ENCODE peak calls at places on chromosomes 6 and 20, in six cellular contexts. J is Panc1, L is tibial nerve, U is IMR-90, S is K562, Z is endodermal cell. O is an unnamed sample.

GRCh38 chr6:32092760-32093497 is 16.2 kb downstream of the TNXB start:
- DNase-seq in J (no peak), L (no peak), U (peak), S (no peak), Z (no peak), O (peak)

GRCh38 chr20:47544240-47544639 is 42.6 kb downstream of the NCOA3 start:
- DNase-seq in J (no peak), L (peak), U (peak), S (no peak), Z (no peak), O (peak)

GRCh38 chr6:116060572-116061283 is at the start of gene FRK:
- DNase-seq in J (no peak), L (no peak), U (peak), S (no peak), Z (no peak), O (peak)

GRCh38 chr20:11204926-11205768 is 531.3 kb upstream of the JAG1 start:
- DNase-seq in J (peak), L (peak), U (peak), S (no peak), Z (peak), O (peak)

GRCh38 chr6:38436726-38437465 is 202.8 kb downstream of the BTBD9 start:
- DNase-seq in J (peak), L (no peak), U (peak), S (no peak), Z (no peak), O (peak)

GRCh38 chr6:120608826-120609225 is 725.5 kb downstream of the TBC1D32 start:
- DNase-seq in J (no peak), L (no peak), U (no peak), S (no peak), Z (no peak), O (no peak)

GRCh38 chr6:11975353-11975977 is 36.6 kb upstream of the HIVEP1 start:
- DNase-seq in J (no peak), L (peak), U (no peak), S (peak), Z (no peak), O (no peak)

GRCh38 chr6:219641-220198 is 72.6 kb upstream of the DUSP22 start:
- DNase-seq in J (no peak), L (peak), U (peak), S (peak), Z (peak), O (peak)

GRCh38 chr20:58755751-58756524 is 63.3 kb downstream of the NPEPL1 start:
- DNase-seq in J (no peak), L (no peak), U (no peak), S (no peak), Z (peak), O (peak)

GRCh38 chr6:3669916-3670315 is 81.6 kb downstream of the PXDC1 start:
- DNase-seq in J (no peak), L (no peak), U (no peak), S (peak), Z (no peak), O (no peak)

GRCh38 chr6:105651969-105652368 is 249.1 kb upstream of the PREP start:
- DNase-seq in J (no peak), L (no peak), U (no peak), S (no peak), Z (no peak), O (no peak)

GRCh38 chr6:163324326-163324927 is 90.1 kb upstream of the QKI start:
- DNase-seq in J (no peak), L (no peak), U (no peak), S (no peak), Z (no peak), O (no peak)

GRCh38 chr6:135163440-135163738 is 17.7 kb upstream of the MYB start:
- DNase-seq in J (no peak), L (no peak), U (no peak), S (no peak), Z (no peak), O (no peak)

GRCh38 chr6:125858427-125859320 is 67.9 kb downstream of the NCOA7 start:
- DNase-seq in J (peak), L (peak), U (peak), S (peak), Z (peak), O (peak)

GRCh38 chr6:132061381-132061780 is 110.2 kb upstream of the CCN2 start:
- DNase-seq in J (no peak), L (no peak), U (no peak), S (no peak), Z (no peak), O (no peak)

GRCh38 chr20:33005908-33006775 is 1.4 kb upstream of the BPIFB2 start:
- DNase-seq in J (no peak), L (no peak), U (no peak), S (no peak), Z (no peak), O (no peak)

GRCh38 chr6:87481936-87482335 is 9.2 kb downstream of the SLC35A1 start:
- DNase-seq in J (no peak), L (no peak), U (no peak), S (no peak), Z (no peak), O (no peak)

GRCh38 chr20:41387433-41387832 is 20.8 kb upstream of the EMILIN3 start:
- DNase-seq in J (no peak), L (no peak), U (no peak), S (no peak), Z (peak), O (no peak)

GRCh38 chr20:31943052-31943471 is 8.8 kb downstream of the PDRG1 start:
- DNase-seq in J (no peak), L (no peak), U (no peak), S (no peak), Z (no peak), O (peak)

GRCh38 chr6:27139753-27140522 is 107.6 kb upstream of the PRSS16 start:
- DNase-seq in J (no peak), L (no peak), U (peak), S (no peak), Z (peak), O (peak)

GRCh38 chr6:149909701-149910470 is 12.0 kb upstream of the RAET1E start:
- DNase-seq in J (no peak), L (no peak), U (no peak), S (no peak), Z (peak), O (no peak)

GRCh38 chr20:36308318-36308710 is 2.2 kb downstream of the DLGAP4 start:
- DNase-seq in J (no peak), L (no peak), U (no peak), S (no peak), Z (no peak), O (no peak)

GRCh38 chr6:401994-402640 is 10.6 kb downstream of the IRF4 start:
- DNase-seq in J (no peak), L (no peak), U (no peak), S (no peak), Z (no peak), O (no peak)

GRCh38 chr6:3281669-3282460 is 23.1 kb downstream of the PSMG4 start:
- DNase-seq in J (no peak), L (no peak), U (peak), S (no peak), Z (peak), O (peak)

GRCh38 chr6:15243994-15244604 is 1.8 kb upstream of the JARID2 start:
- DNase-seq in J (no peak), L (no peak), U (no peak), S (peak), Z (peak), O (no peak)

GRCh38 chr20:25233016-25233772 is 14.7 kb upstream of the PYGB start:
- DNase-seq in J (peak), L (peak), U (peak), S (no peak), Z (no peak), O (peak)

GRCh38 chr6:10643214-10643641 is 51.2 kb downstream of the C6orf52 start:
- DNase-seq in J (no peak), L (no peak), U (no peak), S (no peak), Z (no peak), O (no peak)

GRCh38 chr20:35146299-35146921 is 726 bp downstream of the EDEM2 start:
- DNase-seq in J (no peak), L (no peak), U (no peak), S (peak), Z (peak), O (no peak)

GRCh38 chr20:17650816-17651760 is 31.0 kb downstream of the RRBP1 start:
- DNase-seq in J (no peak), L (no peak), U (peak), S (no peak), Z (no peak), O (peak)

GRCh38 chr6:90835584-90836212 is 248.8 kb upstream of the MAP3K7 start:
- DNase-seq in J (no peak), L (no peak), U (no peak), S (no peak), Z (no peak), O (no peak)

GRCh38 chr6:170028629-170029345 is 262.1 kb downstream of the DLL1 start:
- DNase-seq in J (no peak), L (no peak), U (no peak), S (no peak), Z (peak), O (no peak)

GRCh38 chr20:59669451-59669850 is 65.1 kb downstream of the PHACTR3 start:
- DNase-seq in J (no peak), L (no peak), U (no peak), S (no peak), Z (no peak), O (no peak)

GRCh38 chr6:8085053-8085511 is 17.3 kb downstream of the EEF1E1 start:
- DNase-seq in J (no peak), L (peak), U (peak), S (no peak), Z (peak), O (peak)

GRCh38 chr6:44651604-44652003 is 264.1 kb downstream of the CDC5L start:
- DNase-seq in J (no peak), L (no peak), U (no peak), S (no peak), Z (peak), O (no peak)

GRCh38 chr6:98880486-98880885 is 46.1 kb downstream of the POU3F2 start:
- DNase-seq in J (no peak), L (no peak), U (no peak), S (no peak), Z (no peak), O (no peak)

GRCh38 chr20:57435498-57436222 is 44.5 kb downstream of the RBM38 start:
- DNase-seq in J (no peak), L (no peak), U (no peak), S (peak), Z (peak), O (no peak)

GRCh38 chr6:6557504-6557839 is 31.0 kb upstream of the LY86 start:
- DNase-seq in J (no peak), L (no peak), U (no peak), S (no peak), Z (no peak), O (no peak)

GRCh38 chr6:6560909-6561308 is 27.6 kb upstream of the LY86 start:
- DNase-seq in J (no peak), L (no peak), U (no peak), S (no peak), Z (no peak), O (no peak)

GRCh38 chr6:6557871-6558270 is 30.6 kb upstream of the LY86 start:
- DNase-seq in J (no peak), L (no peak), U (no peak), S (no peak), Z (no peak), O (no peak)

GRCh38 chr6:6556738-6557503 is 31.6 kb upstream of the LY86 start:
- DNase-seq in J (no peak), L (no peak), U (peak), S (peak), Z (peak), O (peak)

DNA sequence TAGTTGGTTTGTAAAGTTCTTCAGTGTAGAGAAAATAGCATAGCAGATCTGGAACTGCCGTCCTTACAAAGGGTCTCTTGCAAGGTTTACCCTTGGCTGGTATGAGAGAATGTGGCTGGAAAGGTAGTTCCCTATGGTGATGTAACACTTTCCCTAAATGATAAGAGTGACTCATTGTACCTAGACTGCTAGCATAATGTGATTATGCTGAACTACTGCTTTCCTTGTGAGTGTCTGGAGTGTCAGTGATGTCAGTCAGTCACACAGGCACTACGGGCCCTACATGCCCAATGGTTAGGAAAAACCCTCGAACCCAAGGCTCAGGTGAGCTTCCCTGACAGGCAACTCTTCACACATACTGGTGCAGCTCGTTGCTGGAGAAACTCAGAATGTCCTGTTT is 28.5 kb upstream of the LY86 start:
- DNase-seq in J (no peak), L (no peak), U (no peak), S (no peak), Z (no peak), O (no peak)
- H3K4me3 ChIP-seq in J (no peak), L (no peak), U (no peak), S (no peak), Z (no peak), O (no peak)

DNA sequence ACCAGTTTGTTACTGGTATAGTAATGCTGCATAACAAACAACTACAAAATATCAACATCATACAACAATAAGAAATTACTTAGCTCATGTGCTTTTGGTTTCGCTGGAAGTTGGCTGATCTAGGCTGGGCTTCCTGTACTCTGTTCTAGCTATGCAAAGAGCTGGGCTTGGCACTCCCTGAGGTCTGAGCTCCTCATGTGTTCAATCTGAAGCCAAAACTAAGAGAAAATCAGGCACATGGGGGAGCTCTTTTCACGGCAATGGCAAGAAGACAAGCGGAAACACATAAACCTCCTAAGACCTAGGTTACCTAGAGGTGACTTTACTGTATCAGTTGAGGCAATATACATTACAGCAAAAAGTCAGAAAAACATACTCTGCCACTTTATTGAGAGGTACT is 574.2 kb downstream of the KHDRBS2 start:
- DNase-seq in J (no peak), L (no peak), U (no peak), S (no peak), Z (peak), O (no peak)
- TF ChIP-seq CTCF in J (peak), L (no peak), U (no peak), S (no peak), Z (peak), O (no peak)

DNA sequence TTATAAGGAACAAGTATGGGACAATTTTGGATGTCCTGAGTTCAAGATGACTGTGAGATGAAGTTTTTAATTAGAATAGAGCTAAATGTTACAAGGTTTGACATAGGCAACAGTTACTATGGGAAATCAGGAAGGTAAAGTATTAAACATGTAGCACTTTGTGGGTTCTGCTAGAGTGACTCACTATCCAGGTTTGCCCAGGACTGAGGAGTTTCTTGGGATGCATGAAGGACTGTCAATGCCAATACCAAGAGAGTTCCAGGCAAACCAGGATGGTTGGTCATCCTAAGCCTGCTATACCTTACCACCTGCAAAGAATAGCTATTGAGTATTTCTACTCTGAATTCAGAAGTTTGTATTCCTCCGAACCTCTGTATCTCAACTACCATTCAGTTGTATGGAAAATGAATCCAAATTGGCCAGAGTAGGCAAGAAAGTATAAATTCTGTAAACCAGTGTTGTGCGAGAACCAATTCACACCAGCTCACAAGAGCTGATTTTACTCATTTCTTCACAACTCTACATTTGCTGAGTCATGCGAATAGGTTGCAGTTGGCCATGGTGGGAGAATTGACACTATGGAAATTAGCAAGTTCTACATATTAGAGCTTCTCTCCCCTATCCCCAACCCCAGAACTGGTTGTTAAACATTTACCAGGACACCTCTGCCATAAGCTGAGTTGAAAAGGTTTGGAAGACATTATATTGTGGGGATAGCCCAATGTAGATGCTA is 449.6 kb downstream of the PLCB1 start:
- DNase-seq in J (no peak), L (no peak), U (no peak), S (no peak), Z (no peak), O (no peak)
- H3K4me3 ChIP-seq in J (no peak), L (no peak), U (no peak), S (no peak), Z (no peak), O (no peak)

GRCh38 chr6:5995705-5996686 is 10.7 kb downstream of the NRN1 start:
- DNase-seq in J (no peak), L (peak), U (peak), S (peak), Z (peak), O (peak)
- TF ChIP-seq CTCF in J (peak), L (peak), U (peak), S (no peak), Z (peak), O (peak)